ENCODE peak calls at places on chromosomes 5 and 9, in four cellular contexts. S is heart right ventricle; K is astrocyte of the spinal cord; H is CD8-positive, alpha-beta memory T cell. G is an unnamed sample.

GRCh38 chr5:13943691-13944090 is 797 bp downstream of the DNAH5 start:
- DNase-seq in H (no peak), K (no peak), S (no peak), G (no peak)

GRCh38 chr5:150106669-150107068 is 20.3 kb upstream of the CSF1R start:
- DNase-seq in K (no peak), S (no peak), H (no peak), G (no peak)

GRCh38 chr9:124411514-124412227 is 3.6 kb downstream of the PSMB7 start:
- DNase-seq in S (no peak), H (no peak), K (peak), G (no peak)

GRCh38 chr9:115595951-115596742 is 478.2 kb upstream of the TNC start:
- DNase-seq in S (no peak), H (no peak), K (peak), G (no peak)

GRCh38 chr5:18091758-18092157 is 457.5 kb downstream of the TAF11L14 start:
- DNase-seq in K (no peak), H (no peak), S (no peak), G (no peak)

GRCh38 chr5:134392301-134392700 is 19.4 kb downstream of the CDKN2AIPNL start:
- DNase-seq in S (no peak), K (peak), H (no peak), G (no peak)

GRCh38 chr5:141150215-141150992 is 547 bp downstream of the PCDHB6 start:
- DNase-seq in H (no peak), S (no peak), K (no peak), G (no peak)

GRCh38 chr9:122001491-122002201 is 91.5 kb downstream of the TTLL11 start:
- DNase-seq in K (peak), H (no peak), S (peak), G (no peak)

GRCh38 chr5:172896465-172896864 is 62.4 kb downstream of the ERGIC1 start:
- DNase-seq in H (no peak), S (no peak), K (no peak), G (no peak)

GRCh38 chr5:168353216-168353957 is 61.9 kb downstream of the WWC1 start:
- DNase-seq in K (no peak), H (no peak), S (no peak), G (no peak)

GRCh38 chr9:3827175-3827574 is 301.4 kb upstream of the RFX3 start:
- DNase-seq in S (no peak), H (no peak), K (no peak), G (no peak)

GRCh38 chr5:90528704-90529233 is 615 bp downstream of the LYSMD3 start:
- DNase-seq in S (no peak), H (peak), K (peak), G (peak)

GRCh38 chr5:66985394-66985793 is 211.2 kb downstream of the CD180 start:
- DNase-seq in S (no peak), H (no peak), K (no peak), G (no peak)

GRCh38 chr5:55649963-55650362 is 62.2 kb downstream of the SLC38A9 start:
- DNase-seq in H (no peak), S (no peak), K (no peak), G (no peak)

GRCh38 chr9:120436937-120437592 is 142.9 kb downstream of the CDK5RAP2 start:
- DNase-seq in K (no peak), S (no peak), H (no peak), G (no peak)

GRCh38 chr5:41337724-41338123 is 124.4 kb upstream of the C6 start:
- DNase-seq in K (no peak), S (no peak), H (no peak), G (no peak)

GRCh38 chr5:172554562-172554961 is 86.5 kb upstream of the NEURL1B start:
- DNase-seq in H (no peak), K (no peak), S (no peak), G (no peak)

GRCh38 chr5:174423538-174423937 is 300.8 kb upstream of the MSX2 start:
- DNase-seq in S (no peak), H (no peak), K (no peak), G (no peak)

GRCh38 chr9:123742009-123742767 is 187.7 kb downstream of the DENND1A start:
- DNase-seq in H (no peak), K (peak), S (peak), G (no peak)

GRCh38 chr5:82405166-82405565 is 127.0 kb upstream of the RPS23 start:
- DNase-seq in H (no peak), S (no peak), K (peak), G (no peak)

GRCh38 chr5:54860321-54860720 is 125.1 kb downstream of the ESM1 start:
- DNase-seq in S (no peak), K (no peak), H (no peak), G (no peak)

GRCh38 chr5:147912015-147912414 is 5.7 kb upstream of the C5orf46 start:
- DNase-seq in K (no peak), H (no peak), S (no peak), G (no peak)

GRCh38 chr5:10825897-10826644 is 65.0 kb upstream of the DAP start:
- DNase-seq in K (no peak), S (no peak), H (no peak), G (no peak)

GRCh38 chr9:36147441-36148175 is 11.1 kb downstream of the GLIPR2 start:
- DNase-seq in K (no peak), H (no peak), S (no peak), G (no peak)

GRCh38 chr9:93549636-93550035 is 26.7 kb upstream of the PHF2 start:
- DNase-seq in H (no peak), S (no peak), K (no peak), G (no peak)

GRCh38 chr9:131349881-131350563 is 43.9 kb upstream of the PRRC2B start:
- DNase-seq in K (peak), H (peak), S (peak), G (peak)

GRCh38 chr5:179731791-179732411 is 721 bp upstream of the MAML1 start:
- DNase-seq in S (peak), K (no peak), H (no peak), G (no peak)

GRCh38 chr5:140318778-140319177 is 15.9 kb upstream of the PFDN1 start:
- DNase-seq in K (no peak), S (no peak), H (no peak), G (no peak)

GRCh38 chr5:44225231-44226160 is 163.7 kb downstream of the FGF10 start:
- DNase-seq in S (no peak), H (no peak), K (no peak), G (no peak)

GRCh38 chr5:100479079-100479688 is 56.0 kb upstream of the FAM174A start:
- DNase-seq in S (no peak), K (peak), H (no peak), G (no peak)

GRCh38 chr5:87233122-87233521 is 34.6 kb upstream of the RASA1 start:
- DNase-seq in H (no peak), S (no peak), K (no peak), G (no peak)

DNA sequence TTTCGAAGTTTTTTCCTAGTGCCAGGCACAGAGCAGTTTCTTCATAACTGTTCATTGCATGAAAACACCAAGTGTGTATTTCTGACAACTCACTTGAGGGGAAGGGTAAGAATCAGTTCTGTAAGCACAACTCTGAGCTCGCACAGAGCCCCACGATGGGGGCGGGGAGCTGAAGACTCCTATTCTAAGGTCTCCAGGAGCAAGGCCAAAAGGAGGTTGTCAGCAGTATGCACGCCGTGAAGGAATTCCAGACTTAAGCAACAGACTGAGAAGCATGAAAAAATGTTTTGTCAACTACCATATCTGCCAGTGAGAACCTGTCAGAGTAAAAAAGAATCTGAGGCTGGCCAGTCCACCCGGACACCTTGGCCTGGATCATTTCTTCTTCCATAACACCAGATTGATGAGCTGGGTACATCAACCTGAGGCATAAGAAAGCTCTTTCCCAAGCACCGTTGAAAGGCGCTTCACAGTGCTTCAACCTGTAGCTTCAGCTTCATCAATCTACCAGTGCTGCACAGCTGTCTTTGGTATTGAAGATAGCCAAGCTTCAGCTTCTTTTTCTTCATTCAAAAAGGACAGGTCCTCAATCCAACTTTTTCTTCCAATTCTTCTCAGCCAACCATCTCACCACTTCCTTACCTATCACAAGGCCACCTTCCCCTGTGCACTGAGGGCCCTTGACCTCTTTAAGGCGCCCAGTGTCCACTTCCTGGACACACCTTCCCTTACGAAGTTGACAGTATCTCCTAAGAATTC is 1.1 kb upstream of the CTNNAL1 start:
- DNase-seq in S (peak), K (peak), H (peak), G (peak)
- H3K4me3 ChIP-seq in S (no peak), K (no peak), H (no peak), G (no peak)

DNA sequence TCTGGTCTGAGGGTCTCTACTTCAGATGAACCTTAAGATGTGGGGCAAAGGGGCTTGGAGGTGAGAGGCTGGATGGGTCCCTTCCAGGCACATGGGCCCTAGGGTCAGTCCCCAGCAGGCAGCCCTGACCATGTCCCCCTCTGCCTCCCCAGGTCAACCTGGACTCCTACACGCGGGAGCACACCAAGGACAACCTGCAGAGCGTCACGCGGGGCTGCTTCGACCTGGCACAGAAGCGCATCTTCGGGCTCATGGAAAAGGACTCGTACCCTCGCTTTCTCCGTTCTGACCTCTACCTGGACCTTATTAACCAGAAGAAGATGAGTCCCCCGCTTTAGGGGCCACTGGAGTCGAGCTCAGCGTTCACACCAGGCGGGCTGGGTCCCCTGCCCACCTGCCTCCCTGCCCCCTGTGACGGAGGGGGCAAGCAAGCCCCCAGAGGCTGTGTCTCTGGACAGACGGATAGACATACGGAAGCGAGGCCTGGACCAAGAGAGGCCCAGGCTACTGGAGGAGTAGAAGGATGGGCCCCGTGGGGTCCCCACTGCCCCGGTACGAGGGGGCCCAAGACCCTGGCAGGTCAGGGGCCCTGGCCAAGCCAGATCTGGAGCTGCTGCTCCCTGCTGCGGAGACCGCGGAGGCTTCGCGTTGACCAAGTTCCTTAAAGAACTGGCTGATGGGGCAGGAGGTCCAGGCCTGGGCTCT is 133.2 kb downstream of the RGS3 start:
- DNase-seq in K (no peak), S (no peak), H (no peak), G (no peak)
- H3K4me3 ChIP-seq in K (peak), S (peak), H (no peak), G (no peak)

GRCh38 chr5:169636477-169637084 is 494 bp upstream of the DOCK2 start:
- DNase-seq in S (no peak), K (no peak), H (no peak), G (no peak)
- H3K4me3 ChIP-seq in S (no peak), K (peak), H (peak), G (peak)

GRCh38 chr5:83470920-83471404 is 582 bp upstream of the VCAN start:
- DNase-seq in K (peak), S (no peak), H (no peak), G (no peak)
- H3K4me3 ChIP-seq in K (peak), S (peak), H (no peak), G (no peak)

DNA sequence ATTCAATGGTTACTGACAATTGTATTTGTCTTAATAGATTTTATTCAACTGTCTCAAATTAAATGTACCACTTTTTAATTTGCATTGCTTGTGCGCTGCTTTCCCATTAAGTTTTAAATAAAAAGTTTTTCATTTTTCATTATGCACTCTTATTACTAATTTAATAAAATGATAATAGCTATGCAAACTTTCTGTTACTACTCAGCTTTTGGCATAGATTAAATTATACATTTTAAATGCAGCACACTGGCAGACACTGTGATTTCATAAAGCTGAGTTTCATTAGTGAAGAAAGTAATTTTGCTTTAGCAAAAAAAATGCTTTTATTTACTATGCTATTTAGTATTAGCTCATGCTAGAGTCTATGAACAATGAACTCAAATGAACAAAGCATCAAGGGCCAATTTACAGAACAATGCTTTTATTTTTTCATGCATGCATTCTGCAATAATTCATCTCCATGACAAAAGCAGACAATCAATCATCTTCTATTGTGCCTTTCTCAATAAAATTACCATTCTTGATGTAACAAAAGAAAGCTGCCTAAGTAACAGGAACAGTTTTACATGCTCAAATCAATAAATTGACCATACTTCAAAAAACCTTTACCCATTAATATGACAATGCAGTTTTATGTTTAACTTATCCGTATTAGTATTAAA is 595.2 kb upstream of the ARRDC3 start:
- DNase-seq in H (no peak), K (no peak), S (no peak), G (no peak)
- H3K4me3 ChIP-seq in H (no peak), K (no peak), S (no peak), G (no peak)

GRCh38 chr9:127767405-127767804 is 11.1 kb downstream of the SH2D3C start:
- DNase-seq in S (no peak), K (no peak), H (no peak), G (no peak)

GRCh38 chr9:127762111-127762676 is 16.3 kb downstream of the SH2D3C start:
- DNase-seq in K (no peak), S (peak), H (no peak), G (no peak)

GRCh38 chr9:127767909-127768331 is 10.5 kb downstream of the SH2D3C start:
- DNase-seq in K (peak), H (no peak), S (peak), G (no peak)

GRCh38 chr9:127763918-127764384 is 14.5 kb downstream of the SH2D3C start:
- DNase-seq in H (peak), S (peak), K (no peak), G (no peak)

GRCh38 chr9:127765418-127765817 is 13.0 kb downstream of the SH2D3C start:
- DNase-seq in S (no peak), K (no peak), H (no peak), G (no peak)
- H3K4me3 ChIP-seq in S (no peak), K (no peak), H (no peak), G (no peak)

DNA sequence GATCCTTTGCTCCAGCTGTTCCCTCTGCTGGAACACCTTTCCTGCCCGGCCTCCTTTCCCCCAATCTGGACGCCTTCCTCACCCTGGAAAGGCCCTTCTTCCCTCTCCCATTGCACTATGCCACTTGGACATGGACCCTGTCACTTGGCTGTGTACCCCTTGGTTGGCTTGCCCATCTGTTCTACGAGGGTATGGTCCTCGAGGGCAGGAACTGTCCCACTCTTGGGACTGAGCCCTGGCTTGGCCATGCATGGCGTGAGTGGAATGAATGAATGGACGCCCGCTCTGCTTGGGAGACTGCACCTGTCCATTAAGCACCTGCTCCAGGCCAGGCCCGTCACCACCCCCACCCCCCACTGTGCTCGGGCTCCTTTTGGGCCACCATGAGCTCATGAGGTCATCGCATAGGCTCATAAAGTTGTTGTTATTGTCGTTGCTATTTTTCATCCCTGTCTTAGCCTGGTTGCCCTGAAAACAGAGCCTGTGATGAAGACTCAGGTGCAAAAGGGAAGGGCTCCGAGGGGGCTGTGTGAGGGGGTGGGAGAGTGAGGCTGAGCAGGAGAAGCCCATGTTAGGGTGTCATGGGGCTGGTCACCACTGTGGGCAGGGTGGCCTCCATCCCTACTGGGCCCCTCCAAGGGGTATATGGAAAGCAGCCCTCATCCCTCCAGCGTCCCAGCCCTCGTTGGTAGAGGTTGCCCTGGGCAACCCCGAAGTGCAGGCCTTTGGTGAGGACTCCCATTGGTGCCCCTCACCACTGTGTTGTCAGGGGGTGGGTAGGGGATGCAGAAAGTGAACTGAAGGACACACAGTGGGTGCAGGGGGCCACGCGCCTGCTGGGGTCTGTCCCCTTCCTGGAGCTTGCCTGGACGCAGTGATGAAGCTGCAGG is 57.2 kb upstream of the IER5L start:
- DNase-seq in H (no peak), S (no peak), K (no peak), G (no peak)
- H3K4me3 ChIP-seq in H (peak), S (no peak), K (no peak), G (peak)

DNA sequence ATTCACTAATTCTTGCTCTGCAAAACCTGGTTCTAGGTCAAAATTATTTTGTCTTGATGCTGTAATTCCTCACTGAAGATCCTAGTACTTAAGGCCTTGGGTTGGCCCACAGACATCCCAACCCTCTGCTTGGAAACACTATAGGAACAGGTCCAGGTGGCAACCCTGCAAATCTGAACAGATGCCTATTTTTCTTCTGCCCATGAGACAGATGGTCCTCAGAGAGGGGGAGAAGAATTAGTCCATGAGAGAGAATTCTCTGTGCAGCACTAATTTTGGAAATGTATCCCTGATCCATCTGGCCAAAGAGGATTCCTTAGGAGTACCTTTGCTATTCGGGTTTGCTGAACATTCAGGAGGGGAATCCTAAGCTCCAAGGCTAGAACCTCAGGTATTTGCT is 156.3 kb downstream of the ELAVL2 start:
- DNase-seq in S (no peak), H (no peak), K (no peak), G (no peak)
- H3K4me3 ChIP-seq in S (no peak), H (no peak), K (no peak), G (no peak)

G was measured in CD4-positive, CD25-positive, alpha-beta regulatory T cell.